ENCODE peak calls at places on chromosomes 16 and 17, in four cellular contexts. L, D, R and G are unnamed samples.

GRCh38 chr17:57861000-57861736 is 11.3 kb upstream of the MRPS23 start:
- DNase-seq in L (peak; percentile 76), D (peak; percentile 84), R (no peak), G (peak; percentile 85)

GRCh38 chr17:78185981-78186688 is 717 bp downstream of the TK1 start:
- DNase-seq in L (peak; percentile 74), D (no peak), R (no peak), G (no peak)

GRCh38 chr16:19330801-19331484 is 45.4 kb downstream of the CLEC19A start:
- DNase-seq in L (no peak), D (peak; percentile 78), R (no peak), G (no peak)

GRCh38 chr17:35846055-35846809 is 22.5 kb downstream of the HEATR9 start:
- DNase-seq in L (no peak), D (no peak), R (no peak), G (no peak)

GRCh38 chr16:72060405-72060804 is 2.6 kb upstream of the HPR start:
- DNase-seq in L (no peak), D (no peak), R (no peak), G (no peak)

GRCh38 chr17:49315551-49315951 is 46.5 kb downstream of the ZNF652 start:
- DNase-seq in L (peak; percentile 79), D (peak; percentile 78), R (peak; percentile 31), G (peak; percentile 89)

GRCh38 chr17:9658593-9659211 is 13.4 kb downstream of the USP43 start:
- DNase-seq in L (peak; percentile 54), D (no peak), R (no peak), G (no peak)

GRCh38 chr17:4853195-4853762 is 20.1 kb downstream of the MINK1 start:
- DNase-seq in L (no peak), D (no peak), R (no peak), G (no peak)

GRCh38 chr16:49644143-49644460 is 211.8 kb downstream of the ZNF423 start:
- DNase-seq in L (no peak), D (no peak), R (no peak), G (no peak)

GRCh38 chr17:62134397-62134796 is 69.3 kb upstream of the MED13 start:
- DNase-seq in L (no peak), D (no peak), R (no peak), G (no peak)

GRCh38 chr17:82205720-82206508 is 6.7 kb downstream of the CCDC57 start:
- DNase-seq in L (peak; percentile 89), D (peak; percentile 87), R (peak; percentile 34), G (peak; percentile 93)

GRCh38 chr16:15523092-15523541 is 88.7 kb downstream of the BMERB1 start:
- DNase-seq in L (peak; percentile 57), D (no peak), R (no peak), G (no peak)

GRCh38 chr16:82580293-82580900 is 46.4 kb upstream of the CDH13 start:
- DNase-seq in L (no peak), D (peak; percentile 35), R (no peak), G (no peak)

GRCh38 chr17:48595107-48595999 is 1.8 kb upstream of the HOXB5 start:
- DNase-seq in L (no peak), D (no peak), R (no peak), G (no peak)

GRCh38 chr17:13024033-13024432 is 6.2 kb upstream of the ELAC2 start:
- DNase-seq in L (no peak), D (no peak), R (no peak), G (no peak)

GRCh38 chr17:12415031-12415430 is 250.7 kb upstream of the MYOCD start:
- DNase-seq in L (no peak), D (no peak), R (no peak), G (no peak)

GRCh38 chr16:13935408-13935807 is 15.5 kb downstream of the ERCC4 start:
- DNase-seq in L (no peak), D (no peak), R (no peak), G (no peak)

GRCh38 chr17:68289473-68289872 is 1.5 kb downstream of the SLC16A6 start:
- DNase-seq in L (no peak), D (no peak), R (no peak), G (no peak)

GRCh38 chr16:9612267-9612666 is 520.8 kb downstream of the HAPSTR1 start:
- DNase-seq in L (no peak), D (no peak), R (peak; percentile 15), G (no peak)

GRCh38 chr17:81865358-81865732 is 5.0 kb upstream of the P4HB start:
- DNase-seq in L (no peak), D (no peak), R (no peak), G (no peak)

GRCh38 chr16:59543641-59544040 is 809.5 kb upstream of the GOT2 start:
- DNase-seq in L (no peak), D (no peak), R (no peak), G (no peak)

GRCh38 chr16:52549011-52549692 is 2.2 kb upstream of the TOX3 start:
- DNase-seq in L (no peak), D (no peak), R (peak; percentile 43), G (no peak)

GRCh38 chr16:7745321-7745720 is 412.7 kb downstream of the RBFOX1 start:
- DNase-seq in L (no peak), D (no peak), R (no peak), G (no peak)

GRCh38 chr17:31687505-31688126 is 171.4 kb downstream of the COPRS start:
- DNase-seq in L (no peak), D (no peak), R (no peak), G (no peak)

GRCh38 chr17:40251576-40251975 is 32.5 kb downstream of the WIPF2 start:
- DNase-seq in L (peak; percentile 44), D (no peak), R (no peak), G (peak; percentile 81)

GRCh38 chr16:51556694-51557327 is 405.7 kb upstream of the SALL1 start:
- DNase-seq in L (peak; percentile 23), D (no peak), R (no peak), G (peak; percentile 75)

GRCh38 chr17:79135628-79136405 is 61.2 kb downstream of the ENGASE start:
- DNase-seq in L (no peak), D (no peak), R (no peak), G (no peak)

GRCh38 chr17:58279016-58279671 is 1.6 kb downstream of the MPO start:
- DNase-seq in L (peak; percentile 23), D (no peak), R (no peak), G (peak; percentile 84)

GRCh38 chr17:34125921-34126320 is 129.2 kb upstream of the CCL2 start:
- DNase-seq in L (no peak), D (no peak), R (no peak), G (no peak)

GRCh38 chr17:2179615-2180295 is 123.8 kb downstream of the SMG6 start:
- DNase-seq in L (peak; percentile 67), D (peak; percentile 71), R (no peak), G (peak; percentile 96)

GRCh38 chr17:68422821-68423220 is 34.5 kb downstream of the WIPI1 start:
- DNase-seq in L (no peak), D (no peak), R (no peak), G (no peak)

GRCh38 chr17:37719866-37720265 is 25.0 kb downstream of the HNF1B start:
- DNase-seq in L (no peak), D (no peak), R (no peak), G (no peak)

GRCh38 chr17:80116923-80117380 is 15.6 kb downstream of the GAA start:
- DNase-seq in L (no peak), D (no peak), R (no peak), G (no peak)

GRCh38 chr16:12097523-12098428 is 121.2 kb downstream of the SNX29 start:
- DNase-seq in L (peak; percentile 13), D (no peak), R (no peak), G (peak; percentile 76)

GRCh38 chr17:6269474-6269873 is 165.4 kb downstream of the AIPL1 start:
- DNase-seq in L (peak; percentile 10), D (no peak), R (no peak), G (no peak)

GRCh38 chr16:62638964-62639861 is 603.0 kb upstream of the CDH8 start:
- DNase-seq in L (no peak), D (no peak), R (no peak), G (no peak)

GRCh38 chr17:44200478-44201155 is 933 bp upstream of the ATXN7L3 start:
- DNase-seq in L (peak; percentile 44), D (no peak), R (no peak), G (no peak)
- TF ChIP-seq POLR2AphosphoS5 in L (no peak), D (no peak), R (no peak), G (no peak)

GRCh38 chr16:56964243-56965148 is 2.7 kb downstream of the CETP start:
- DNase-seq in L (peak; percentile 96), D (peak; percentile 92), R (peak; percentile 88), G (peak; percentile 82)
- H3K4me1 ChIP-seq in L (no peaks in the 10 kb centered on the region), D (peaks cover 8% of the 10 kb centered on the region), R (no peaks in the 10 kb centered on the region), G (peaks cover 17% of the 10 kb centered on the region)

GRCh38 chr17:7587831-7588230 is 2.1 kb downstream of the SOX15 start:
- DNase-seq in L (no peak), D (no peak), R (no peak), G (peak; percentile 80)

GRCh38 chr17:7590743-7591142 is 849 bp upstream of the SOX15 start:
- DNase-seq in L (no peak), D (no peak), R (no peak), G (no peak)

GRCh38 chr17:7589891-7590611 is at the start of gene SOX15:
- DNase-seq in L (no peak), D (no peak), R (no peak), G (no peak)

GRCh38 chr17:7588553-7589203 is 1.2 kb downstream of the SOX15 start:
- DNase-seq in L (no peak), D (no peak), R (no peak), G (no peak)

GRCh38 chr17:7589204-7589868 is 558 bp downstream of the SOX15 start:
- DNase-seq in L (peak; percentile 81), D (peak; percentile 86), R (no peak), G (peak; percentile 94)
- TF ChIP-seq POLR2A in L (no peak), D (no peak), R (no peak), G (no peak)

DNA sequence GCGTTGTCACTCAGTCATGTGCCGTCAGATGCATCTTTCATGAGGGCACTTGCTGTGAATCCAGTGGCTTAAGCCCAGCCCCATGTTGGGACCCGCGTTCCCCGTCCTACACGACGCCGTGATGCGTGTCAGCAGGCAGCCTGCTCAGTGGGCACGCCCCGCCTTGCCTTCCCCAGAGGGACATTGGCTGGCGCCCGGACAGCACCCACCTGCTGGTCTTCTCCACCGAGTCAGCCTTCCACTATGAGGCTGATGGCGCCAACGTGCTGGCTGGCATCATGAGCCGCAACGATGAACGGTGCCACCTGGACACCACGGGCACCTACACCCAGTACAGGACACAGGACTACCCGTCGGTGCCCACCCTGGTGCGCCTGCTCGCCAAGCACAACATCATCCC is 8.8 kb downstream of the ITGB4 start:
- DNase-seq in L (no peak), D (no peak), R (no peak), G (no peak)
- TF ChIP-seq POLR2AphosphoS5 in L (no peak), D (no peak), R (no peak), G (no peak)

DNA sequence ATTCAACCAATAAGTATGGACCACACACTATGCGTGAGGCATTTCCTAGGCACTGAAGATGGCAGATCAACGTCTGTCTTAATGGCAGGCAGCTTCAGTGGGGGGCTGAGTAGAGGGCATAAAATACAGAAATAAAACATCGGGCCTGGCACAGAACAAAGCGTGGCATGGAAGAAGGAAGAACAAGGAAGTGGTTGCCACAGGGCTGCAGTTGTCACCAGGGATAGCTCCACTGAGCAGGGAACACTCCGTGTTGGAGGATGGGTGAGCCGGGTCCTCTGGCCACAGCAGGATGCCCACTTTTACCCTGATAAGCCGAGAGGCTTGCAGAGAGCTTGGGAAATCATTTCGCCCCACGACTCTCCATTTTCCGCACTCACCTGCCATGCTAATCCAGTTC is 6.3 kb downstream of the CDIP1 start:
- DNase-seq in L (no peak), D (no peak), R (no peak), G (no peak)
- H3K4me1 ChIP-seq in L (peaks cover 9% of the 10 kb centered on the region), D (peaks cover 27% of the 10 kb centered on the region), R (peaks cover 11% of the 10 kb centered on the region), G (peaks cover 21% of the 10 kb centered on the region)

GRCh38 chr17:27631409-27631755 is 394 bp downstream of the LGALS9 start:
- DNase-seq in L (no peak), D (no peak), R (no peak), G (no peak)
- TF ChIP-seq POLR2A in L (peak; percentile 17), D (no peak), R (no peak), G (no peak)